ENCODE peak calls at places on chromosomes 2 and 18, in ten cellular contexts. U is naive thymus-derived CD4-positive, alpha-beta T cell; V is prostate gland; Y is Karpas-422; Q is bronchial epithelial cell; K is body of pancreas; S is kidney; W is SJSA1; D is neural progenitor cell; H is cardiac muscle cell. J is an unnamed sample.

GRCh38 chr2:231016576-231017249 is 20.6 kb upstream of the C2orf72 start:
- DNase-seq in W (no peak), Q (no peak), V (no peak), U (no peak), H (peak; percentile 26), S (no peak), D (no peak), Y (no peak), K (no peak), J (no peak)

GRCh38 chr18:62249478-62250097 is 62.5 kb downstream of the RELCH start:
- DNase-seq in Q (peak; percentile 80), V (peak; percentile 81), W (peak; percentile 65), Y (peak; percentile 93), D (peak; percentile 80), K (peak; percentile 78), U (peak; percentile 32), S (peak; percentile 47), H (peak; percentile 88), J (no peak)

GRCh38 chr2:158618859-158619490 is 162.2 kb downstream of the PKP4 start:
- DNase-seq in K (no peak), H (peak; percentile 12), U (no peak), W (no peak), Y (no peak), S (no peak), V (no peak), D (no peak), Q (peak; percentile 64), J (no peak)

GRCh38 chr2:199131876-199132275 is 325.9 kb downstream of the SATB2 start:
- DNase-seq in H (no peak), U (no peak), K (no peak), W (no peak), Q (no peak), D (no peak), V (no peak), Y (no peak), S (no peak), J (no peak)

GRCh38 chr2:241895732-241896641 is 26.5 kb downstream of the RTP5 start:
- DNase-seq in W (peak; percentile 69), D (no peak), H (peak; percentile 81), Y (no peak), V (peak; percentile 62), U (no peak), Q (peak; percentile 58), S (peak; percentile 88), K (peak; percentile 74), J (peak; percentile 64)

GRCh38 chr2:234468503-234468902 is 28.4 kb downstream of the ARL4C start:
- DNase-seq in Q (no peak), S (no peak), K (no peak), W (no peak), Y (no peak), D (no peak), H (no peak), V (peak; percentile 70), U (no peak), J (no peak)

GRCh38 chr18:6022089-6022444 is 126.7 kb upstream of the TMEM200C start:
- DNase-seq in U (no peak), Y (no peak), D (no peak), K (no peak), W (no peak), V (no peak), H (peak; percentile 7), Q (no peak), S (no peak), J (no peak)

GRCh38 chr2:41488854-41489253 is 559.0 kb upstream of the PKDCC start:
- DNase-seq in S (no peak), W (no peak), K (no peak), U (no peak), Q (no peak), Y (no peak), V (no peak), H (no peak), D (no peak), J (no peak)

GRCh38 chr18:76736309-76736708 is 86.0 kb upstream of the ZNF236 start:
- DNase-seq in U (no peak), H (no peak), S (no peak), K (no peak), Y (no peak), Q (no peak), D (no peak), V (no peak), W (no peak), J (no peak)

GRCh38 chr2:143068094-143068890 is 60.9 kb upstream of the ARHGAP15 start:
- DNase-seq in W (no peak), D (no peak), V (no peak), Q (peak; percentile 71), Y (no peak), K (no peak), S (no peak), H (no peak), U (no peak), J (no peak)

GRCh38 chr2:189164732-189165131 is 14.8 kb downstream of the COL5A2 start:
- DNase-seq in W (no peak), Y (no peak), S (no peak), H (peak; percentile 70), V (no peak), U (no peak), Q (peak; percentile 26), D (no peak), K (no peak), J (no peak)

GRCh38 chr2:230254152-230254881 is 28.8 kb downstream of the SP140 start:
- DNase-seq in D (no peak), W (no peak), Q (no peak), Y (no peak), H (no peak), S (no peak), V (no peak), U (peak; percentile 47), K (no peak), J (no peak)

GRCh38 chr2:59761966-59762365 is 791.5 kb downstream of the BCL11A start:
- DNase-seq in U (no peak), D (no peak), K (no peak), Q (no peak), S (no peak), Y (no peak), H (no peak), W (no peak), V (no peak), J (no peak)

GRCh38 chr2:182718459-182718858 is 2.4 kb downstream of the DNAJC10 start:
- DNase-seq in D (no peak), U (no peak), Q (no peak), S (no peak), K (no peak), Y (peak; percentile 60), H (no peak), V (no peak), W (no peak), J (no peak)

GRCh38 chr18:77039196-77040140 is 93.1 kb downstream of the MBP start:
- DNase-seq in K (no peak), Q (peak; percentile 75), H (no peak), D (no peak), V (no peak), Y (no peak), S (peak; percentile 72), W (no peak), U (no peak), J (no peak)

GRCh38 chr2:190456833-190457232 is 48.7 kb downstream of the MFSD6 start:
- DNase-seq in W (no peak), H (no peak), S (no peak), V (no peak), K (no peak), D (no peak), Y (no peak), Q (no peak), U (no peak), J (no peak)

DNA sequence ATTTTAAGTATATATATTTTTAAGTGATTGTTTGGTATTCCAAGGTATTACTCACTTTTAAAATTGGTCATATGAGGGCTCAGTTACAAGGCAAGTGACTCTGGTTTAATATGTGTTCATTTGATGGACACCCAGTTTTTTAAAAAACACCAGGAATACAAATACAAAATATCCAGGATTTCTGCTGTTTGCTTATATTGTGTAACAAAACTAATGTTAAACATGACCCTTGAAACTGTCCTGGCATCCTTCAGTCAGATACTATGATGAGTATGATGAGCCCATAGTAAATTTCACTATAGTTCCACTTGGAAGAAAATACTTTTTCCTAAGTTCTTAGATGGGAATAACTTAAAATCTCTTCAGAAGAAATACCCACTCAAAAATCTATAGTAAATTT is 11.4 kb upstream of the ONECUT2 start:
- DNase-seq in W (no peak), Y (no peak), U (no peak), Q (no peak), S (no peak), H (no peak), V (no peak), D (no peak), K (no peak), J (no peak)
- H3K36me3 ChIP-seq in W (no peaks in the 10 kb centered on the region), Y (no peaks in the 10 kb centered on the region), U (no peaks in the 10 kb centered on the region), Q (no peaks in the 10 kb centered on the region), S (no peaks in the 10 kb centered on the region), H (no peaks in the 10 kb centered on the region), V (no peaks in the 10 kb centered on the region), D (no peaks in the 10 kb centered on the region), K (no peaks in the 10 kb centered on the region), J (no peaks in the 10 kb centered on the region)

GRCh38 chr2:32918774-32919173 is 28.0 kb upstream of the LTBP1 start:
- DNase-seq in W (no peak), K (no peak), H (no peak), V (no peak), Q (no peak), Y (no peak), D (no peak), U (no peak), S (no peak), J (no peak)
- H3K4me3 ChIP-seq in W (no peak overlapping the region), K (no peak overlapping the region), H (no peak overlapping the region), V (no peak overlapping the region), Q (no peak overlapping the region), Y (no peak overlapping the region), D (no peak overlapping the region), U (no peak overlapping the region), S (no peak overlapping the region), J (no peak overlapping the region)

DNA sequence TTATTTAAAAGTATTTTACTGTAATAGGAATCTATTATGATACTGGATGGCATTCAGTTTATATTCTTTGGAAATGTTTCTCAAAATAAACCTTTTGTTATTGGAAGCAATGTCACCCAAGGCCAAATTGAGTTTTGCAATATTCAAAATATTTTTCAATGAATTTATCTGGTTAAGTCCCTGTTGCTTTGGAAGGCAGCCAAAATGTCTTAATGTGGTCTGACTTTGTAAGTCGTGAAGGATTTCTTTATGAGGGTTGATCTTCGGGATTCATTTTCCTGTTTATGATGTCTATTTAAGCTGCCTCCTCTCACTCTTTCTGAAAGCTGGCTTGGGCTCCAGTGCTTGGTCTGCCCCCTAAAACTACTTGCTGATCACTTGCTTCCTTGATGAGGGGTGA is 141.1 kb downstream of the ANTXR1 start:
- DNase-seq in D (no peak), U (no peak), Y (no peak), H (peak; percentile 90), V (no peak), Q (no peak), S (no peak), W (no peak), K (no peak), J (no peak)
- H3K36me3 ChIP-seq in D (no peaks in the 10 kb centered on the region), U (no peaks in the 10 kb centered on the region), Y (no peaks in the 10 kb centered on the region), H (no peaks in the 10 kb centered on the region), V (no peaks in the 10 kb centered on the region), Q (no peaks in the 10 kb centered on the region), S (no peaks in the 10 kb centered on the region), W (peaks cover 40% of the 10 kb centered on the region), K (no peaks in the 10 kb centered on the region), J (peaks cover 4% of the 10 kb centered on the region)

DNA sequence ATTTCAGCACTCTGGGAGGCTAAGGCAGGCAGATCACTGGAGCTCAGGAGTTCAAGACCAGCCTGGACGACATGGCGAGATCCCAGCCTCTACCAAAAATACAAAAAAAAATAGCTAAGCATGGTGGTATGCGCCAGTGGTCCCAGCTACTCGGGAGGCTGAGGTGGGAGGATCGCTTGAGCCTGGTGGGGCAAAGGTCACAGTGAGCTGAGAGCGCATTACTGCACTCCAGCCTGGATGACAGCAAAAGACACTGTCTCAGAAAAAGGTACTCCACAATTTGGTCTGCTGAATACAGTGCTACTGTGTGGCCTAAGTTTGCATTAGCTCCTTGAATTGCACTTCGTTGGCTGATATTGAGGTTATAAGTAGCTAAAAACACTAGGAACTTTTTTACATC is 97.9 kb downstream of the FEZ2 start:
- DNase-seq in H (no peak), Q (no peak), Y (no peak), K (no peak), W (no peak), U (no peak), S (no peak), V (no peak), D (no peak), J (no peak)
- H3K4me3 ChIP-seq in H (no peak overlapping the region), Q (no peak overlapping the region), Y (no peak overlapping the region), K (no peak overlapping the region), W (no peak overlapping the region), U (no peak overlapping the region), S (no peak overlapping the region), V (no peak overlapping the region), D (no peak overlapping the region), J (no peak overlapping the region)

J was measured in upper lobe of right lung.